ENCODE peak calls at places on chromosomes 1 and 21, in seven cellular contexts. H, Z, V, P, Y, Q and D are unnamed samples.
A peak's percentile ranks its signal among the peaks of the same experiment; 100 is the strongest.

GRCh38 chr1:46535063-46535462 is 16.4 kb downstream of the KNCN start:
- DNase-seq in H (no peak), Z (peak; percentile 41), V (peak; percentile 18), P (peak; percentile 59), Y (no peak), Q (peak; percentile 25), D (no peak)

GRCh38 chr21:29904359-29905282 is 35.2 kb downstream of the GRIK1 start:
- DNase-seq in H (no peak), Z (no peak), V (no peak), P (peak; percentile 24), Y (peak; percentile 66), Q (no peak), D (no peak)

GRCh38 chr1:156926175-156926574 is 5.7 kb downstream of the LRRC71 start:
- DNase-seq in H (peak; percentile 62), Z (peak; percentile 40), V (peak; percentile 55), P (peak; percentile 98), Y (peak; percentile 70), Q (no peak), D (no peak)

GRCh38 chr1:24713736-24714135 is 31.5 kb upstream of the CLIC4 start:
- DNase-seq in H (no peak), Z (no peak), V (no peak), P (no peak), Y (no peak), Q (no peak), D (no peak)

GRCh38 chr1:145926706-145927072 is 595 bp downstream of the RBM8A start:
- DNase-seq in H (no peak), Z (no peak), V (no peak), P (no peak), Y (peak; percentile 9), Q (no peak), D (no peak)

GRCh38 chr21:44967082-44968047 is 27.5 kb downstream of the SLX9 start:
- DNase-seq in H (no peak), Z (no peak), V (no peak), P (no peak), Y (no peak), Q (no peak), D (no peak)

GRCh38 chr1:23249785-23250184 is 32.5 kb upstream of the HTR1D start:
- DNase-seq in H (no peak), Z (peak; percentile 76), V (peak; percentile 59), P (peak; percentile 26), Y (no peak), Q (no peak), D (peak; percentile 45)

GRCh38 chr21:42278750-42279149 is 36.5 kb downstream of the TFF3 start:
- DNase-seq in H (no peak), Z (no peak), V (no peak), P (no peak), Y (no peak), Q (no peak), D (no peak)

GRCh38 chr1:172118618-172119017 is 277.3 kb downstream of the DNM3 start:
- DNase-seq in H (no peak), Z (no peak), V (no peak), P (no peak), Y (no peak), Q (no peak), D (no peak)

GRCh38 chr1:115179397-115179835 is 90.1 kb upstream of the TSPAN2 start:
- DNase-seq in H (no peak), Z (peak; percentile 70), V (peak; percentile 95), P (peak; percentile 95), Y (peak; percentile 98), Q (peak; percentile 18), D (peak; percentile 81)

GRCh38 chr1:229998980-229999379 is 68.1 kb upstream of the GALNT2 start:
- DNase-seq in H (no peak), Z (no peak), V (no peak), P (no peak), Y (no peak), Q (no peak), D (no peak)

GRCh38 chr1:212070720-212071302 is 35.3 kb downstream of the DTL start:
- DNase-seq in H (peak; percentile 5), Z (peak; percentile 73), V (peak; percentile 76), P (peak; percentile 76), Y (peak; percentile 35), Q (no peak), D (peak; percentile 8)

GRCh38 chr1:171366816-171367215 is 52.8 kb downstream of the FMO4 start:
- DNase-seq in H (no peak), Z (no peak), V (no peak), P (no peak), Y (no peak), Q (no peak), D (no peak)

GRCh38 chr1:78728359-78728758 is 78.7 kb downstream of the IFI44 start:
- DNase-seq in H (no peak), Z (no peak), V (no peak), P (no peak), Y (no peak), Q (no peak), D (no peak)

GRCh38 chr21:29080454-29080930 is 7.0 kb upstream of the CCT8 start:
- DNase-seq in H (no peak), Z (no peak), V (no peak), P (no peak), Y (no peak), Q (no peak), D (no peak)

GRCh38 chr1:181161170-181161870 is 72.8 kb downstream of the IER5 start:
- DNase-seq in H (no peak), Z (no peak), V (no peak), P (no peak), Y (no peak), Q (no peak), D (no peak)

GRCh38 chr1:81179239-81179638 is 621.5 kb upstream of the ADGRL2 start:
- DNase-seq in H (peak; percentile 61), Z (peak; percentile 64), V (peak; percentile 78), P (peak; percentile 96), Y (peak; percentile 93), Q (no peak), D (peak; percentile 94)

GRCh38 chr1:88039240-88039639 is 644.8 kb upstream of the PKN2 start:
- DNase-seq in H (no peak), Z (no peak), V (no peak), P (no peak), Y (no peak), Q (no peak), D (no peak)

GRCh38 chr1:177302365-177303044 is 131.7 kb downstream of the BRINP2 start:
- DNase-seq in H (no peak), Z (no peak), V (no peak), P (no peak), Y (no peak), Q (no peak), D (no peak)

GRCh38 chr1:208654241-208654640 is 410.1 kb upstream of the PLXNA2 start:
- DNase-seq in H (peak; percentile 1), Z (peak; percentile 29), V (peak; percentile 21), P (peak; percentile 76), Y (peak; percentile 5), Q (no peak), D (no peak)

GRCh38 chr1:213061263-213061662 is 10.2 kb downstream of the RPS6KC1 start:
- DNase-seq in H (no peak), Z (no peak), V (no peak), P (peak; percentile 39), Y (no peak), Q (no peak), D (no peak)

GRCh38 chr1:31848381-31848897 is 32.6 kb upstream of the SPOCD1 start:
- DNase-seq in H (no peak), Z (no peak), V (no peak), P (no peak), Y (no peak), Q (no peak), D (no peak)

GRCh38 chr1:99171126-99171813 is 93.0 kb upstream of the PLPPR4 start:
- DNase-seq in H (no peak), Z (peak; percentile 42), V (no peak), P (no peak), Y (no peak), Q (no peak), D (no peak)

GRCh38 chr1:222071313-222071886 is 329.5 kb upstream of the DUSP10 start:
- DNase-seq in H (no peak), Z (no peak), V (peak; percentile 50), P (no peak), Y (no peak), Q (no peak), D (no peak)
- H3K27ac ChIP-seq in H (no peak overlapping the region), Z (no peak overlapping the region), V (no peak overlapping the region), P (no peak overlapping the region), Y (no peak overlapping the region), Q (no peak overlapping the region), D (no peak overlapping the region)

DNA sequence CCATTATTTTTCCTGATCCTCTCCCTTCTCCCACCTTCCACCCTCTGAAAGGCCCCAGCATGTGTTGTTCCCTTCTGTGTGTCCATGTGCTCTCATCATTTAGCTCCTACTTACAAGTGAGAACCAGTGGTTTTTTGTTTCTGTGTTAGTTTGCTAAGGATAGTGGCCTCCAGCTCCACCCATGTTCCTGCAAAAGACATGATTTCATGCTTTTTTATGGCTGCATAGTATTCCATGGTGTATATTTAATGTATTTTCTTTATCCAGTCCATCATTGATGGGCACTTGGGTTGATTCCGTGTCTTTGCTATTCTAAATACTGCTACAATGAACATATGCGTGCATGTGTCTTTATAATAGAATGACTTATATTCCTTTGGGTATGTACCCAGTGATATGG is 89.4 kb upstream of the C1orf174 start:
- DNase-seq in H (no peak), Z (no peak), V (no peak), P (no peak), Y (no peak), Q (no peak), D (no peak)
- H3K4me3 ChIP-seq in H (no peak overlapping the region), Z (no peak overlapping the region), V (no peak overlapping the region), P (no peak overlapping the region), Y (no peak overlapping the region), Q (no peak overlapping the region), D (no peak overlapping the region)

DNA sequence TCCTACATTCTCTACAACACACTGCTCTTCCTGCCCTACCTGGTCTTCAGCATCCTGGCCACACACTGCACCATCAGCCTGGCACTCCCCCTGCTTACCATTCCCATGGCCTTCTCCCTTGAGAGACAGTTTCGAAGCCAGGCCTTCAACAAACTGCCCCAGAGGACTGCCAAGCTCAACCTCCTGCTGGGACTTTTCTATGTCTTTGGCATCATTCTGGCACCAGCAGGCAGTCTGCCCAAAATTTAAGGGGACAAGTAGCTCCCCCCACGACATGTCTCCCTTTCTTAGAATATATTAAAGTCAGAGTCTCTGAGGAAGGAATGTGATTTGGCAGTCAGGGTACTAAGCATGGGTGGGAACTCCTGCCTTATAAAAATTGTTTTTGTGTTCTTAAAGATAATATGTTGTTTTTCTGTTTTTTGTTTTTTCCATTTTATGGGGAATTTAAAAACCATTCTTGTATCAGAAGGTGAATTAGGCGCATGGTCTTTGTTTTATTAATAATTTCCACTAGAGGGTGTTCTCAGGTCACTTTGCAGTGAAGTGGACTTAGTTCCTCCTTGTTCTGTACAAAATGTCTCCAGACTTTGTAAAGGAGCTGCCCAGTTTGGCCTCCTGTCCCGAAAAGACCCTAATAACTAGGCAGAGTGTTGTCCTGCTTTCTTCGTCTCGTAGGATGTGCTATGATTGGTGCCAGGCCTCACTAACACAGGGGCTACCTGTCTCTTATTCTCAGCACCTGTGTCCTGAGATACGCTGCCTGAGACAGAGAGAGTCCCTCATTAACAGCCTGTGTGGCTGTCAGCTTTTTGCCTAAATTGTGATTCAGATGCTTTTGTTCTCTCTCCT is 13.1 kb downstream of the UBIAD1 start:
- DNase-seq in H (no peak), Z (no peak), V (peak; percentile 40), P (peak; percentile 30), Y (no peak), Q (no peak), D (no peak)
- TF ChIP-seq CTCF in H (peak; percentile 27), Z (peak; percentile 46), V (peak; percentile 36), P (peak; percentile 56), Y (no peak), Q (no peak), D (peak; percentile 39)

DNA sequence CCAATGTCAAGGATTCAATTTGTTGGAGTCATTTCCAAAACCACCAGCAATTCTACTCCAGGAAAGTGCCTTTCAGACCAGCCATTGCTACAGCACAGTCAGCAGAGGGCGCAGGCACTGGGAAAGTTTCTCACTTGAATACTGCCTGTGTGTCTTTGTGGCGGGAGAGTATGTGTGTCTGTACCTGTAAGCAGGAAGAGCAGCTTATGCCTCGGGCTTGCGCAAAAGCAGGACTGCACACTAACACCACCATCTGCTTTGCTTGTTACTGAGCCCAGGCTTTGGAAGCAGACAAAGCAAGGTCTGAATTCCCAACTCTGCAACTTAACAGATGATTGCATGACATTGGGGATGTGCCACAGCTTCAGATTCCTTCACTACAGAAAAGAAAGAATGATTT is 7.0 kb upstream of the CTSE start:
- DNase-seq in H (peak; percentile 76), Z (peak; percentile 91), V (peak; percentile 76), P (peak; percentile 90), Y (peak; percentile 57), Q (peak; percentile 58), D (peak; percentile 27)
- H3K27ac ChIP-seq in H (no peak overlapping the region), Z (no peak overlapping the region), V (no peak overlapping the region), P (no peak overlapping the region), Y (no peak overlapping the region), Q (no peak overlapping the region), D (no peak overlapping the region)